ENCODE peak calls at places on chromosome 2, in five cellular contexts. One of them, this sample, is unnamed.

GRCh38 chr2:149648282-149649030 is 60.9 kb upstream of the MMADHC start:
- DNase-seq in foreskin fibroblast: peak
- DNase-seq in aorta: no peak
- DNase-seq in cardiac muscle cell: peak
- DNase-seq in MG63: peak
- DNase-seq in this sample: peak

GRCh38 chr2:98234763-98235162 is 111.5 kb upstream of the CNGA3 start:
- DNase-seq in foreskin fibroblast: no peak
- DNase-seq in aorta: no peak
- DNase-seq in cardiac muscle cell: peak
- DNase-seq in MG63: no peak
- DNase-seq in this sample: no peak

GRCh38 chr2:230864605-230865323 is at the start of gene ITM2C:
- DNase-seq in foreskin fibroblast: peak
- DNase-seq in aorta: peak
- DNase-seq in cardiac muscle cell: peak
- DNase-seq in MG63: peak
- DNase-seq in this sample: no peak

GRCh38 chr2:9380702-9381628 is 42.4 kb downstream of the ITGB1BP1 start:
- DNase-seq in foreskin fibroblast: peak
- DNase-seq in aorta: no peak
- DNase-seq in cardiac muscle cell: peak
- DNase-seq in MG63: peak
- DNase-seq in this sample: peak

GRCh38 chr2:176388886-176389285 is 119.6 kb downstream of the MTX2 start:
- DNase-seq in foreskin fibroblast: peak
- DNase-seq in aorta: no peak
- DNase-seq in cardiac muscle cell: no peak
- DNase-seq in MG63: peak
- DNase-seq in this sample: peak

GRCh38 chr2:137957033-137957432 is 7.2 kb upstream of the HNMT start:
- DNase-seq in foreskin fibroblast: peak
- DNase-seq in aorta: no peak
- DNase-seq in cardiac muscle cell: peak
- DNase-seq in MG63: peak
- DNase-seq in this sample: peak

GRCh38 chr2:235070063-235070706 is 118.4 kb downstream of the SH3BP4 start:
- DNase-seq in foreskin fibroblast: peak
- DNase-seq in aorta: no peak
- DNase-seq in cardiac muscle cell: no peak
- DNase-seq in MG63: peak
- DNase-seq in this sample: no peak

GRCh38 chr2:129877795-129878775 is 101.4 kb upstream of the RAB6C start:
- DNase-seq in foreskin fibroblast: peak
- DNase-seq in aorta: no peak
- DNase-seq in cardiac muscle cell: peak
- DNase-seq in MG63: no peak
- DNase-seq in this sample: peak

GRCh38 chr2:168848220-168848619 is 42.0 kb downstream of the SPC25 start:
- DNase-seq in foreskin fibroblast: no peak
- DNase-seq in aorta: no peak
- DNase-seq in cardiac muscle cell: no peak
- DNase-seq in MG63: peak
- DNase-seq in this sample: no peak

GRCh38 chr2:212157011-212157410 is 381.6 kb downstream of the ERBB4 start:
- DNase-seq in foreskin fibroblast: peak
- DNase-seq in aorta: no peak
- DNase-seq in cardiac muscle cell: no peak
- DNase-seq in MG63: peak
- DNase-seq in this sample: no peak

GRCh38 chr2:102940684-102941083 is 178.9 kb downstream of the TMEM182 start:
- DNase-seq in foreskin fibroblast: no peak
- DNase-seq in aorta: no peak
- DNase-seq in cardiac muscle cell: no peak
- DNase-seq in MG63: no peak
- DNase-seq in this sample: no peak

GRCh38 chr2:158743899-158744298 is 51.2 kb upstream of the DAPL1 start:
- DNase-seq in foreskin fibroblast: no peak
- DNase-seq in aorta: no peak
- DNase-seq in cardiac muscle cell: no peak
- DNase-seq in MG63: no peak
- DNase-seq in this sample: no peak

GRCh38 chr2:120439637-120440384 is 93.9 kb downstream of the INHBB start:
- DNase-seq in foreskin fibroblast: no peak
- DNase-seq in aorta: no peak
- DNase-seq in cardiac muscle cell: no peak
- DNase-seq in MG63: no peak
- DNase-seq in this sample: no peak

GRCh38 chr2:203177361-203177760 is 61.5 kb upstream of the CYP20A1 start:
- DNase-seq in foreskin fibroblast: no peak
- DNase-seq in aorta: no peak
- DNase-seq in cardiac muscle cell: peak
- DNase-seq in MG63: no peak
- DNase-seq in this sample: peak

GRCh38 chr2:32559136-32559535 is 68.7 kb upstream of the TTC27 start:
- DNase-seq in foreskin fibroblast: peak
- DNase-seq in aorta: no peak
- DNase-seq in cardiac muscle cell: peak
- DNase-seq in MG63: no peak
- DNase-seq in this sample: no peak

GRCh38 chr2:227228061-227228667 is 63.7 kb downstream of the COL4A3 start:
- DNase-seq in foreskin fibroblast: peak
- DNase-seq in aorta: no peak
- DNase-seq in cardiac muscle cell: peak
- DNase-seq in MG63: peak
- DNase-seq in this sample: peak
- H3K4me3 ChIP-seq in foreskin fibroblast: no peak
- H3K4me3 ChIP-seq in aorta: no peak
- H3K4me3 ChIP-seq in cardiac muscle cell: no peak
- H3K4me3 ChIP-seq in MG63: no peak
- H3K4me3 ChIP-seq in this sample: no peak

DNA sequence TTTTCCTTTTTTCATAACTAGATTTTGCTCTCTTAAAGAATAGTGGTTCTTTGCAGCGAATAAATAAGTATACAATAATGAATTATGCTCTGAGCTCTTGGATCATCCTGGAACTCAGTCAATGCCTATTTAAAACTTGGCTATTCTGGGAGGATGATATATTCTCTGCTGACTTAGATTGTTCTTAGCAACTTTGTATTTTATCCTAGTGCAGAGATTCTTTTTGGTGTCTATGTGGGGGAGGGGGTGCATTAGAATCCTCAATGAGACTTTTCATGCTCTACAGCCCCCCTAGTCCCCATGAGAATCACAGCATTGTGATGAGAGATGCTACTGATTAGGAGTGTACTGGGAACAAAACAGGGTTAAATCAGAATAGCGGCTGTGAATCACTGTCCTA is 8.8 kb upstream of the FAM98A start:
- DNase-seq in foreskin fibroblast: no peak
- DNase-seq in aorta: no peak
- DNase-seq in cardiac muscle cell: peak
- DNase-seq in MG63: no peak
- DNase-seq in this sample: no peak
- H3K4me3 ChIP-seq in foreskin fibroblast: no peak
- H3K4me3 ChIP-seq in aorta: no peak
- H3K4me3 ChIP-seq in cardiac muscle cell: no peak
- H3K4me3 ChIP-seq in MG63: no peak
- H3K4me3 ChIP-seq in this sample: no peak

DNA sequence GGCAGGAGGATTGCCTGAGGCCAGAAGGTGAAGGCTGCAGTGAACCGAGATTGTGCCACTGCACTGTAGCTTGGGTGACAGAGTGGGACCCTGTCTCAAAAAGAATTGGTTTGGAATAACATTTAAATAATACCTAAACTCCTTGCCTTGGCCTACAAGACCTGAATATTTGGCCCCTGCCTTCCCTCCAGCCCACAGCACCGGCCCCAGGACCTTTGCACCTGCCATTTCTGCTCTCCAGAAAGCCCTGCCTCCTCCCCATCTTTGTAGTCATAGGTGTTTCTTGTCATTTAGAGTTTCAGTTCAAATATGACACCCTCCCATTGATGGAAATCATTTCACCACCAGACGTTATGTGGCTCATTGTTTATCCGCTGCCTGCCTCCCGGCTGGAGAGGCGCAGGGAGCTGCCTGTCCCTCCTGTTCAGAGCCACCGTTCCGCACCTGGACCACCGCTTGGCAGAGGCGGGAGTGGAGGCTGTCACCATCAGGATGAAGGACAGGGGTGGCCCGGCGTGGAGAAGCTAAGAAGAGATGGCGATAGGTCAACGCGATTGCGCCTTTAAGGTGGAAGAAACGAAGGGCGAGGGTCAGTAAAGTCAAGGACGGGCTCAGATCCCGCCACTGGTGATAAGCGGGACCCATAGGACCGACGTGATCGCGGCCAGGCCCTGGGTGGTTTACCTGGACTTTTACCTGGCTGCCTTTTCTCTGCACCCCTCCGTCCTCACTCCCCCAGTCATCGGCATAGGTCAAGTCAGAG is 638 bp upstream of the LPIN1 start:
- DNase-seq in foreskin fibroblast: no peak
- DNase-seq in aorta: no peak
- DNase-seq in cardiac muscle cell: no peak
- DNase-seq in MG63: no peak
- DNase-seq in this sample: no peak
- H3K4me3 ChIP-seq in foreskin fibroblast: peak
- H3K4me3 ChIP-seq in aorta: no peak
- H3K4me3 ChIP-seq in cardiac muscle cell: no peak
- H3K4me3 ChIP-seq in MG63: peak
- H3K4me3 ChIP-seq in this sample: peak

GRCh38 chr2:134257516-134257915 is 3.6 kb downstream of the MGAT5 start:
- DNase-seq in foreskin fibroblast: no peak
- DNase-seq in aorta: no peak
- DNase-seq in cardiac muscle cell: no peak
- DNase-seq in MG63: no peak
- DNase-seq in this sample: no peak

GRCh38 chr2:134259571-134259970 is 5.7 kb downstream of the MGAT5 start:
- DNase-seq in foreskin fibroblast: peak
- DNase-seq in aorta: no peak
- DNase-seq in cardiac muscle cell: peak
- DNase-seq in MG63: no peak
- DNase-seq in this sample: no peak

GRCh38 chr2:134260726-134261125 is 6.9 kb downstream of the MGAT5 start:
- DNase-seq in foreskin fibroblast: peak
- DNase-seq in aorta: no peak
- DNase-seq in cardiac muscle cell: peak
- DNase-seq in MG63: peak
- DNase-seq in this sample: peak

GRCh38 chr2:134257965-134258683 is 4.3 kb downstream of the MGAT5 start:
- DNase-seq in foreskin fibroblast: no peak
- DNase-seq in aorta: no peak
- DNase-seq in cardiac muscle cell: no peak
- DNase-seq in MG63: no peak
- DNase-seq in this sample: no peak

GRCh38 chr2:134258684-134259408 is 5.0 kb downstream of the MGAT5 start:
- DNase-seq in foreskin fibroblast: no peak
- DNase-seq in aorta: no peak
- DNase-seq in cardiac muscle cell: no peak
- DNase-seq in MG63: no peak
- DNase-seq in this sample: no peak
- H3K4me3 ChIP-seq in foreskin fibroblast: no peak
- H3K4me3 ChIP-seq in aorta: no peak
- H3K4me3 ChIP-seq in cardiac muscle cell: no peak
- H3K4me3 ChIP-seq in MG63: no peak
- H3K4me3 ChIP-seq in this sample: no peak

DNA sequence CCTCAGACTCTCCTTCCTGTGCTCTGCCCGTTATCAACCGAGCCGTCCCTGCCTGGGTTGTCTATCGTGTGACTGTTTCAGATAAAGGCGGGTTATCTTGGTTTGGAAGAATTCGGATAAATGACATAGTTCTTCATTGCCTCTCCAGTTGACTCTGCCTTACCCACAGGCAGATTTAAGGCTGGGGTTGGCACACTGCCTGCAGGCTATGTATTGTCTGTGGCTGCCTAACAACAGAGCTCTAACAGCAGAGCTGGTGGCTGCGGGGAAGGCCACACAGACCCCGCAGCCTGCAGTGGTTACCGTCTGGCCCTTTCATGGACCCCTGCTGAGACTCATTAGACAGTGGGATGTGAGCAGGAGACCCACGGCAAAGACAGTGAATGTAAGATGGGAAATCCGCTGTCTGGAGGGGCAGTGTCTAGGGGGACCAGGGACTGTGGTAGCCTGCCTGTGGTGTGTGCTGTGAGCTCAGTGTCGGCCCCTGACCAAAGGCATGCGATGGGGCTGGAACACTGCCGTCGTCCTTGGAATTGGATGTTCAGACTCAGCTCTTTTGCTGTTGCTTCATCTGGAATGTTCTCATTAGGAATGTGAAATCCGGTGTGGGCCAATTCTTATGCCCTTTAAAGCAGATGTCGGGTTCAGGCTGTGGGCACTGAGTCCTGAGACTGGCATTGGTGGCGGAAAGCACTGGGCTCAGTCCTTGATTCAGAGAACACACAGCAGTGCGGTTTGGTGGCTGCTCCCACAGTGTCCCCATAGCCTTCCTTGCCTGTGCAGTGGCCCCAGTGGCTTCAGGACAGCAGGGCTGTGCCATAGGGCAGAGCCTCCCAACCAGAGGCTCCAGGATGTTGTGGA is 44.5 kb downstream of the SH3RF3 start:
- DNase-seq in foreskin fibroblast: peak
- DNase-seq in aorta: peak
- DNase-seq in cardiac muscle cell: peak
- DNase-seq in MG63: peak
- DNase-seq in this sample: peak
- H3K4me3 ChIP-seq in foreskin fibroblast: no peak
- H3K4me3 ChIP-seq in aorta: no peak
- H3K4me3 ChIP-seq in cardiac muscle cell: no peak
- H3K4me3 ChIP-seq in MG63: no peak
- H3K4me3 ChIP-seq in this sample: no peak

DNA sequence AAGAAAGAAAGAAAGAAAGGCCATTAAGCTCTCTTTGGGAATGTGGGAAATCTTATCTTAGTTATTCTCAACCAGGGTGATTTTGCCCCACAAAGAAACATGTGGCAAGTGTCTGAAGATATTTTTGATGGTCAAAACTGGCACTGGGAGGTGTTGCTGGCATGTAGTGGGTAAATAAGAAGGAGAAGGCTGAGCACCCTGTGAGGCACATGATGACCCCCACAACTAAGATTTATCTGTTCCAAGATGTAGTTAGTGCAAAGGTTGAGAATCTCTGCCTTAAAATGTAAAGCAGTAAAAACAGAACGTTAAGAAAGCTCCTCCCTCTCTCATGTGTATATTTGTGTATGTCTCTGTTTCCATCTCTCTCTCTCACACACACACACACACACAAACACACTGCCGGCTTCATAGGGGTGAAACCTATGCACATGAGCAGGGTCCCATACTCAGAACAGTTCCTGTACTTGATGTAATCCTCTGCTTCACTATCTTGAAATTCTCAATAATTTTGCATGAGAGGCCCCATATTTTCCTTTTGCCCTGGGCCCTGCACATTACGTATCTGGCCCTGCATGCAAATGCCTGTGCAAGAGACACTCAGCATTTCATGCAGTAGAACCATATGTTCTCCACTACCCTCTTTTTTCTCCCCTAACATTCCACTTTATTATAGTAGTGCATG is 94.3 kb downstream of the MREG start:
- DNase-seq in foreskin fibroblast: peak
- DNase-seq in aorta: no peak
- DNase-seq in cardiac muscle cell: peak
- DNase-seq in MG63: peak
- DNase-seq in this sample: no peak
- H3K4me3 ChIP-seq in foreskin fibroblast: no peak
- H3K4me3 ChIP-seq in aorta: no peak
- H3K4me3 ChIP-seq in cardiac muscle cell: no peak
- H3K4me3 ChIP-seq in MG63: no peak
- H3K4me3 ChIP-seq in this sample: no peak

This sample was measured in astrocyte of the cerebellum.